ENCODE peak calls at places on chromosomes 2 and 18, in ten cellular contexts. S is anterior cingulate cortex; P is left colon; Z is putamen; Y is amniotic stem cell; N is ELR; W is Caki2; K is posterior cingulate gyrus; L is activated CD4-positive, alpha-beta T cell treated with anti-CD3 and anti-CD28 coated beads for 1 hour; M is AG20443. H is an unnamed sample.

GRCh38 chr2:233384811-233385488 is 30.7 kb downstream of the DGKD start:
- DNase-seq in S (peak; percentile 36), P (no peak), Z (no peak), Y (no peak), N (no peak), W (no peak), K (no peak), L (no peak), M (no peak), H (no peak)

GRCh38 chr18:56888978-56889377 is 237.8 kb downstream of the WDR7 start:
- DNase-seq in S (no peak), P (no peak), Z (no peak), Y (no peak), N (no peak), W (no peak), K (peak; percentile 80), L (no peak), M (no peak), H (no peak)

GRCh38 chr2:43806719-43807031 is 32.0 kb downstream of the ABCG5 start:
- DNase-seq in S (no peak), P (no peak), Z (no peak), Y (no peak), N (no peak), W (no peak), K (no peak), L (no peak), M (no peak), H (no peak)

GRCh38 chr2:64442801-64443429 is 11.0 kb upstream of the LGALSL start:
- DNase-seq in S (no peak), P (no peak), Z (no peak), Y (no peak), N (no peak), W (no peak), K (no peak), L (no peak), M (no peak), H (no peak)

GRCh38 chr2:199458017-199458805 is 472 bp upstream of the SATB2 start:
- DNase-seq in S (no peak), P (peak; percentile 66), Z (no peak), Y (no peak), N (peak; percentile 69), W (peak; percentile 72), K (peak; percentile 92), L (no peak), M (peak; percentile 57), H (peak; percentile 39)

GRCh38 chr2:227655454-227655853 is 11.2 kb upstream of the SCYGR5 start:
- DNase-seq in S (no peak), P (no peak), Z (no peak), Y (peak; percentile 66), N (peak; percentile 94), W (peak; percentile 70), K (no peak), L (no peak), M (peak; percentile 89), H (peak; percentile 18)

GRCh38 chr2:65374555-65374954 is 57.8 kb downstream of the SPRED2 start:
- DNase-seq in S (no peak), P (no peak), Z (no peak), Y (no peak), N (peak; percentile 22), W (no peak), K (peak; percentile 24), L (no peak), M (no peak), H (no peak)

GRCh38 chr18:38019292-38019691 is 453.7 kb upstream of the CELF4 start:
- DNase-seq in S (no peak), P (no peak), Z (no peak), Y (no peak), N (no peak), W (no peak), K (no peak), L (no peak), M (no peak), H (no peak)